ENCODE peak calls at places on chromosomes 2 and 18, in ten cellular contexts. One of them, this sample, is unnamed.

GRCh38 chr2:208491648-208492047 is 85.1 kb downstream of the PTH2R start:
- DNase-seq in Panc1: no peak
- DNase-seq in suprapubic skin: no peak
- DNase-seq in bronchial epithelial cell: no peak
- DNase-seq in GM06990: no peak
- DNase-seq in aorta: no peak
- DNase-seq in psoas muscle: no peak
- DNase-seq in cardiac muscle cell: no peak
- DNase-seq in CD8-positive, alpha-beta memory T cell: no peak
- DNase-seq in brain microvascular endothelial cell: no peak
- DNase-seq in this sample: no peak

GRCh38 chr2:54329482-54330225 is 73.6 kb upstream of the TSPYL6 start:
- DNase-seq in GM06990: no peak
- DNase-seq in bronchial epithelial cell: peak; percentile 71
- DNase-seq in CD8-positive, alpha-beta memory T cell: no peak
- DNase-seq in aorta: no peak
- DNase-seq in suprapubic skin: no peak
- DNase-seq in brain microvascular endothelial cell: no peak
- DNase-seq in cardiac muscle cell: peak; percentile 69
- DNase-seq in psoas muscle: no peak
- DNase-seq in Panc1: no peak
- DNase-seq in this sample: no peak

GRCh38 chr2:147665035-147665434 is 179.8 kb upstream of the ACVR2A start:
- DNase-seq in cardiac muscle cell: no peak
- DNase-seq in GM06990: no peak
- DNase-seq in CD8-positive, alpha-beta memory T cell: no peak
- DNase-seq in aorta: no peak
- DNase-seq in bronchial epithelial cell: peak; percentile 83
- DNase-seq in psoas muscle: no peak
- DNase-seq in suprapubic skin: no peak
- DNase-seq in Panc1: no peak
- DNase-seq in brain microvascular endothelial cell: no peak
- DNase-seq in this sample: no peak

GRCh38 chr2:152587187-152587947 is 129.9 kb downstream of the PRPF40A start:
- DNase-seq in Panc1: no peak
- DNase-seq in psoas muscle: no peak
- DNase-seq in suprapubic skin: no peak
- DNase-seq in GM06990: no peak
- DNase-seq in brain microvascular endothelial cell: no peak
- DNase-seq in aorta: no peak
- DNase-seq in cardiac muscle cell: no peak
- DNase-seq in CD8-positive, alpha-beta memory T cell: no peak
- DNase-seq in bronchial epithelial cell: peak; percentile 64
- DNase-seq in this sample: no peak

GRCh38 chr18:52286675-52287074 is 53.3 kb upstream of the DCC start:
- DNase-seq in suprapubic skin: no peak
- DNase-seq in cardiac muscle cell: no peak
- DNase-seq in brain microvascular endothelial cell: no peak
- DNase-seq in psoas muscle: no peak
- DNase-seq in Panc1: no peak
- DNase-seq in aorta: no peak
- DNase-seq in bronchial epithelial cell: no peak
- DNase-seq in GM06990: no peak
- DNase-seq in CD8-positive, alpha-beta memory T cell: no peak
- DNase-seq in this sample: no peak

GRCh38 chr2:230895536-230896345 is 29.3 kb downstream of the GPR55 start:
- DNase-seq in cardiac muscle cell: no peak
- DNase-seq in Panc1: no peak
- DNase-seq in bronchial epithelial cell: no peak
- DNase-seq in psoas muscle: no peak
- DNase-seq in CD8-positive, alpha-beta memory T cell: no peak
- DNase-seq in aorta: peak; percentile 40
- DNase-seq in suprapubic skin: no peak
- DNase-seq in GM06990: no peak
- DNase-seq in brain microvascular endothelial cell: no peak
- DNase-seq in this sample: no peak

GRCh38 chr2:213763963-213764362 is 479.7 kb downstream of the SPAG16 start:
- DNase-seq in CD8-positive, alpha-beta memory T cell: no peak
- DNase-seq in suprapubic skin: no peak
- DNase-seq in aorta: no peak
- DNase-seq in brain microvascular endothelial cell: no peak
- DNase-seq in psoas muscle: no peak
- DNase-seq in cardiac muscle cell: no peak
- DNase-seq in bronchial epithelial cell: no peak
- DNase-seq in GM06990: no peak
- DNase-seq in Panc1: no peak
- DNase-seq in this sample: no peak

GRCh38 chr2:158214431-158214830 is 112.8 kb downstream of the UPP2 start:
- DNase-seq in GM06990: peak; percentile 28
- DNase-seq in Panc1: no peak
- DNase-seq in brain microvascular endothelial cell: peak; percentile 42
- DNase-seq in psoas muscle: no peak
- DNase-seq in cardiac muscle cell: peak; percentile 8
- DNase-seq in CD8-positive, alpha-beta memory T cell: no peak
- DNase-seq in bronchial epithelial cell: peak; percentile 72
- DNase-seq in aorta: no peak
- DNase-seq in suprapubic skin: no peak
- DNase-seq in this sample: no peak

GRCh38 chr2:120175000-120175581 is 48.1 kb downstream of the TMEM185B start:
- DNase-seq in GM06990: no peak
- DNase-seq in cardiac muscle cell: peak; percentile 83
- DNase-seq in CD8-positive, alpha-beta memory T cell: peak; percentile 49
- DNase-seq in bronchial epithelial cell: peak; percentile 65
- DNase-seq in psoas muscle: no peak
- DNase-seq in suprapubic skin: no peak
- DNase-seq in brain microvascular endothelial cell: peak; percentile 55
- DNase-seq in aorta: no peak
- DNase-seq in Panc1: peak; percentile 25
- DNase-seq in this sample: peak; percentile 39

GRCh38 chr2:190635781-190636180 is 13.1 kb upstream of the NAB1 start:
- DNase-seq in GM06990: no peak
- DNase-seq in aorta: no peak
- DNase-seq in brain microvascular endothelial cell: no peak
- DNase-seq in suprapubic skin: no peak
- DNase-seq in bronchial epithelial cell: no peak
- DNase-seq in Panc1: no peak
- DNase-seq in CD8-positive, alpha-beta memory T cell: peak; percentile 11
- DNase-seq in psoas muscle: no peak
- DNase-seq in cardiac muscle cell: no peak
- DNase-seq in this sample: no peak

GRCh38 chr2:235599596-235600338 is 105.9 kb downstream of the AGAP1 start:
- DNase-seq in aorta: no peak
- DNase-seq in bronchial epithelial cell: no peak
- DNase-seq in CD8-positive, alpha-beta memory T cell: no peak
- DNase-seq in cardiac muscle cell: no peak
- DNase-seq in brain microvascular endothelial cell: no peak
- DNase-seq in Panc1: no peak
- DNase-seq in suprapubic skin: no peak
- DNase-seq in psoas muscle: no peak
- DNase-seq in GM06990: no peak
- DNase-seq in this sample: no peak

GRCh38 chr18:13548944-13549878 is 177.1 kb downstream of the FAM210A start:
- DNase-seq in suprapubic skin: no peak
- DNase-seq in cardiac muscle cell: no peak
- DNase-seq in psoas muscle: no peak
- DNase-seq in bronchial epithelial cell: no peak
- DNase-seq in brain microvascular endothelial cell: no peak
- DNase-seq in GM06990: no peak
- DNase-seq in aorta: no peak
- DNase-seq in Panc1: no peak
- DNase-seq in CD8-positive, alpha-beta memory T cell: no peak
- DNase-seq in this sample: no peak

GRCh38 chr2:146806295-146807005 is 1038.4 kb upstream of the ACVR2A start:
- DNase-seq in bronchial epithelial cell: peak; percentile 39
- DNase-seq in CD8-positive, alpha-beta memory T cell: no peak
- DNase-seq in psoas muscle: no peak
- DNase-seq in suprapubic skin: no peak
- DNase-seq in aorta: no peak
- DNase-seq in cardiac muscle cell: peak; percentile 60
- DNase-seq in Panc1: no peak
- DNase-seq in GM06990: no peak
- DNase-seq in brain microvascular endothelial cell: peak; percentile 28
- DNase-seq in this sample: no peak

GRCh38 chr18:48539406-48540328 is 836 bp downstream of the CTIF start:
- DNase-seq in GM06990: peak; percentile 25
- DNase-seq in CD8-positive, alpha-beta memory T cell: peak; percentile 21
- DNase-seq in aorta: peak; percentile 85
- DNase-seq in bronchial epithelial cell: peak; percentile 44
- DNase-seq in Panc1: no peak
- DNase-seq in brain microvascular endothelial cell: peak; percentile 44
- DNase-seq in cardiac muscle cell: peak; percentile 63
- DNase-seq in suprapubic skin: peak; percentile 71
- DNase-seq in psoas muscle: peak; percentile 75
- DNase-seq in this sample: no peak
- H3K4me3 ChIP-seq in GM06990: peak overlapping the region; percentile 86
- H3K4me3 ChIP-seq in CD8-positive, alpha-beta memory T cell: peak overlapping the region; percentile 78
- H3K4me3 ChIP-seq in aorta: peak overlapping the region; percentile 77
- H3K4me3 ChIP-seq in bronchial epithelial cell: peak overlapping the region; percentile 93
- H3K4me3 ChIP-seq in Panc1: peak overlapping the region; percentile 81
- H3K4me3 ChIP-seq in brain microvascular endothelial cell: peak overlapping the region; percentile 85
- H3K4me3 ChIP-seq in cardiac muscle cell: peak overlapping the region; percentile 54
- H3K4me3 ChIP-seq in suprapubic skin: peak overlapping the region; percentile 78
- H3K4me3 ChIP-seq in psoas muscle: peak overlapping the region; percentile 77
- H3K4me3 ChIP-seq in this sample: peak overlapping the region; percentile 75

GRCh38 chr2:193810533-193810932 is 1615.8 kb upstream of the TMEFF2 start:
- DNase-seq in aorta: no peak
- DNase-seq in CD8-positive, alpha-beta memory T cell: no peak
- DNase-seq in GM06990: no peak
- DNase-seq in psoas muscle: no peak
- DNase-seq in Panc1: no peak
- DNase-seq in suprapubic skin: no peak
- DNase-seq in bronchial epithelial cell: no peak
- DNase-seq in cardiac muscle cell: peak; percentile 38
- DNase-seq in brain microvascular endothelial cell: no peak
- DNase-seq in this sample: no peak

GRCh38 chr2:193806088-193806774 is 1611.5 kb upstream of the TMEFF2 start:
- DNase-seq in Panc1: no peak
- DNase-seq in brain microvascular endothelial cell: no peak
- DNase-seq in psoas muscle: no peak
- DNase-seq in CD8-positive, alpha-beta memory T cell: no peak
- DNase-seq in suprapubic skin: no peak
- DNase-seq in bronchial epithelial cell: peak; percentile 25
- DNase-seq in GM06990: no peak
- DNase-seq in cardiac muscle cell: peak; percentile 13
- DNase-seq in aorta: no peak
- DNase-seq in this sample: no peak

GRCh38 chr2:193808877-193809276 is 1614.1 kb upstream of the TMEFF2 start:
- DNase-seq in CD8-positive, alpha-beta memory T cell: no peak
- DNase-seq in GM06990: no peak
- DNase-seq in aorta: no peak
- DNase-seq in bronchial epithelial cell: peak; percentile 7
- DNase-seq in cardiac muscle cell: no peak
- DNase-seq in psoas muscle: no peak
- DNase-seq in suprapubic skin: no peak
- DNase-seq in Panc1: no peak
- DNase-seq in brain microvascular endothelial cell: no peak
- DNase-seq in this sample: no peak
- H3K27me3 ChIP-seq in CD8-positive, alpha-beta memory T cell: no peaks in the 10 kb centered on the region
- H3K27me3 ChIP-seq in GM06990: no peaks in the 10 kb centered on the region
- H3K27me3 ChIP-seq in aorta: no peaks in the 10 kb centered on the region
- H3K27me3 ChIP-seq in bronchial epithelial cell: no peaks in the 10 kb centered on the region
- H3K27me3 ChIP-seq in cardiac muscle cell: no peaks in the 10 kb centered on the region
- H3K27me3 ChIP-seq in psoas muscle: no peaks in the 10 kb centered on the region
- H3K27me3 ChIP-seq in suprapubic skin: no peaks in the 10 kb centered on the region
- H3K27me3 ChIP-seq in Panc1: no peaks in the 10 kb centered on the region
- H3K27me3 ChIP-seq in brain microvascular endothelial cell: no peaks in the 10 kb centered on the region
- H3K27me3 ChIP-seq in this sample: no peaks in the 10 kb centered on the region

GRCh38 chr18:77297919-77298571 is 48.4 kb downstream of the GALR1 start:
- DNase-seq in suprapubic skin: no peak
- DNase-seq in brain microvascular endothelial cell: no peak
- DNase-seq in CD8-positive, alpha-beta memory T cell: no peak
- DNase-seq in bronchial epithelial cell: no peak
- DNase-seq in cardiac muscle cell: no peak
- DNase-seq in GM06990: no peak
- DNase-seq in aorta: no peak
- DNase-seq in Panc1: no peak
- DNase-seq in psoas muscle: no peak
- DNase-seq in this sample: no peak

GRCh38 chr18:77299706-77300105 is 50.1 kb downstream of the GALR1 start:
- DNase-seq in brain microvascular endothelial cell: no peak
- DNase-seq in psoas muscle: no peak
- DNase-seq in GM06990: no peak
- DNase-seq in Panc1: no peak
- DNase-seq in aorta: no peak
- DNase-seq in bronchial epithelial cell: no peak
- DNase-seq in suprapubic skin: no peak
- DNase-seq in cardiac muscle cell: no peak
- DNase-seq in CD8-positive, alpha-beta memory T cell: no peak
- DNase-seq in this sample: no peak

GRCh38 chr18:77304263-77304662 is 54.6 kb downstream of the GALR1 start:
- DNase-seq in Panc1: no peak
- DNase-seq in aorta: no peak
- DNase-seq in cardiac muscle cell: no peak
- DNase-seq in bronchial epithelial cell: no peak
- DNase-seq in psoas muscle: no peak
- DNase-seq in CD8-positive, alpha-beta memory T cell: no peak
- DNase-seq in suprapubic skin: no peak
- DNase-seq in GM06990: no peak
- DNase-seq in brain microvascular endothelial cell: no peak
- DNase-seq in this sample: no peak

GRCh38 chr18:77305676-77306075 is 56.0 kb downstream of the GALR1 start:
- DNase-seq in brain microvascular endothelial cell: no peak
- DNase-seq in cardiac muscle cell: no peak
- DNase-seq in aorta: no peak
- DNase-seq in GM06990: no peak
- DNase-seq in Panc1: no peak
- DNase-seq in suprapubic skin: no peak
- DNase-seq in bronchial epithelial cell: no peak
- DNase-seq in psoas muscle: no peak
- DNase-seq in CD8-positive, alpha-beta memory T cell: no peak
- DNase-seq in this sample: no peak

DNA sequence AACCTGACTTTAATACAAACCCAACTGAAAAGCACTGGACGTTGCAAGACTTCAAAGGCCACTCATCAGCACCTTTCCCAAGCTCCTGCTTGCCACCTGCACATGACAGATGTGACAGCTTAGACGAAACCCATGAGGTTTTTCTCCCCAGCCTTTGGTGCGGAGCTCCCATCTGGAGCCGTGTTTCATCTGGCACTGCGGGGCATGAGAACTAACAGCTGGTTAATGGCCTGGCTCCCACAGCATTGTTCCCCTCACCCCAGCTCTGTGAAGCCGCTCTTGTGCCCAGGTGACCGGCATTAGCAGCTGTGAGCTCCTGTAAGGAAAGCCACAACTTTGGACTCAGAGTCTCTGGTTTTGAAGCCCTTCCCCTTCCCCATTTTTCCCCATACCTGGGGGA is 50.9 kb downstream of the GALR1 start:
- DNase-seq in psoas muscle: no peak
- DNase-seq in brain microvascular endothelial cell: no peak
- DNase-seq in Panc1: no peak
- DNase-seq in GM06990: no peak
- DNase-seq in cardiac muscle cell: no peak
- DNase-seq in bronchial epithelial cell: no peak
- DNase-seq in suprapubic skin: no peak
- DNase-seq in CD8-positive, alpha-beta memory T cell: no peak
- DNase-seq in aorta: no peak
- DNase-seq in this sample: no peak
- H3K36me3 ChIP-seq in psoas muscle: no peaks in the 10 kb centered on the region
- H3K36me3 ChIP-seq in brain microvascular endothelial cell: no peaks in the 10 kb centered on the region
- H3K36me3 ChIP-seq in Panc1: no peaks in the 10 kb centered on the region
- H3K36me3 ChIP-seq in GM06990: no peaks in the 10 kb centered on the region
- H3K36me3 ChIP-seq in cardiac muscle cell: no peaks in the 10 kb centered on the region
- H3K36me3 ChIP-seq in bronchial epithelial cell: no peaks in the 10 kb centered on the region
- H3K36me3 ChIP-seq in suprapubic skin: no peaks in the 10 kb centered on the region
- H3K36me3 ChIP-seq in CD8-positive, alpha-beta memory T cell: no peaks in the 10 kb centered on the region
- H3K36me3 ChIP-seq in aorta: no peaks in the 10 kb centered on the region
- H3K36me3 ChIP-seq in this sample: no peaks in the 10 kb centered on the region

GRCh38 chr2:37357461-37358008 is 13.1 kb downstream of the QPCT start:
- DNase-seq in brain microvascular endothelial cell: no peak
- DNase-seq in Panc1: no peak
- DNase-seq in bronchial epithelial cell: no peak
- DNase-seq in GM06990: no peak
- DNase-seq in cardiac muscle cell: no peak
- DNase-seq in psoas muscle: no peak
- DNase-seq in suprapubic skin: no peak
- DNase-seq in CD8-positive, alpha-beta memory T cell: no peak
- DNase-seq in aorta: no peak
- DNase-seq in this sample: no peak
- H3K4me3 ChIP-seq in brain microvascular endothelial cell: no peak overlapping the region
- H3K4me3 ChIP-seq in Panc1: no peak overlapping the region
- H3K4me3 ChIP-seq in bronchial epithelial cell: no peak overlapping the region
- H3K4me3 ChIP-seq in GM06990: no peak overlapping the region
- H3K4me3 ChIP-seq in cardiac muscle cell: no peak overlapping the region
- H3K4me3 ChIP-seq in psoas muscle: no peak overlapping the region
- H3K4me3 ChIP-seq in suprapubic skin: no peak overlapping the region
- H3K4me3 ChIP-seq in CD8-positive, alpha-beta memory T cell: no peak overlapping the region
- H3K4me3 ChIP-seq in aorta: no peak overlapping the region
- H3K4me3 ChIP-seq in this sample: no peak overlapping the region

This sample was measured in naive thymus-derived CD4-positive, alpha-beta T cell.